ENCODE peak calls at places on chromosomes 4 and X, in four cellular contexts. W is cardiac muscle cell, S is A549, X is right lobe of liver. L is an unnamed sample.

GRCh38 chrX:42678133-42678532 is 99.8 kb downstream of the PPP1R2C start:
- DNase-seq in S (no peak), W (peak; percentile 84), X (no peak), L (no peak)

GRCh38 chr4:21946858-21947257 is 1.7 kb downstream of the KCNIP4 start:
- DNase-seq in X (no peak), S (no peak), W (no peak), L (no peak)

GRCh38 chrX:67342138-67342537 is 201.7 kb upstream of the AR start:
- DNase-seq in W (no peak), X (no peak), S (no peak), L (no peak)

GRCh38 chr4:8051644-8052043 is 107.0 kb downstream of the ABLIM2 start:
- DNase-seq in W (no peak), X (no peak), S (no peak), L (no peak)

GRCh38 chr4:173257732-173258717 is 76.1 kb downstream of the HMGB2 start:
- DNase-seq in X (no peak), W (peak; percentile 77), S (peak; percentile 5), L (no peak)

GRCh38 chr4:170139764-170140163 is 50.0 kb upstream of the AADAT start:
- DNase-seq in X (no peak), W (peak; percentile 5), S (no peak), L (no peak)

GRCh38 chr4:75948822-75949444 is 8.1 kb upstream of the NAAA start:
- DNase-seq in W (no peak), S (no peak), X (no peak), L (no peak)

GRCh38 chr4:34323549-34324325 is 1920.6 kb downstream of the ARAP2 start:
- DNase-seq in X (no peak), S (no peak), W (peak; percentile 67), L (no peak)

GRCh38 chrX:118507766-118508165 is 12.2 kb downstream of the DOCK11 start:
- DNase-seq in X (no peak), S (no peak), W (no peak), L (no peak)

GRCh38 chrX:48933757-48934156 is 14.9 kb upstream of the PIM2 start:
- DNase-seq in X (no peak), S (no peak), W (no peak), L (no peak)

GRCh38 chr4:13542577-13543042 is 1.7 kb downstream of the NKX3-2 start:
- DNase-seq in X (no peak), S (no peak), W (no peak), L (no peak)

GRCh38 chr4:170374770-170375169 is 285.0 kb upstream of the AADAT start:
- DNase-seq in S (peak; percentile 1), X (no peak), W (no peak), L (peak; percentile 47)

GRCh38 chr4:165630671-165631070 is 242.4 kb upstream of the TLL1 start:
- DNase-seq in X (no peak), W (no peak), S (no peak), L (no peak)

GRCh38 chr4:128288689-128289106 is 1.1 kb upstream of the PGRMC2 start:
- DNase-seq in S (no peak), X (no peak), W (peak; percentile 43), L (no peak)

GRCh38 chrX:78066110-78066509 is 37.9 kb upstream of the PGK1 start:
- DNase-seq in W (peak; percentile 8), S (no peak), X (no peak), L (no peak)

GRCh38 chr4:176920694-176921093 is 128.0 kb upstream of the VEGFC start:
- DNase-seq in W (peak; percentile 61), S (no peak), X (no peak), L (no peak)

GRCh38 chr4:79445371-79445781 is 37.3 kb upstream of the GK2 start:
- DNase-seq in S (no peak), W (no peak), X (no peak), L (no peak)

GRCh38 chr4:147550626-147551250 is 66.5 kb upstream of the TMEM184C start:
- DNase-seq in S (no peak), W (peak; percentile 51), X (no peak), L (no peak)

GRCh38 chr4:9600246-9600645 is 156.0 kb downstream of the DEFB131A start:
- DNase-seq in X (no peak), S (no peak), W (no peak), L (no peak)

GRCh38 chrX:131778269-131779218 is 234.7 kb downstream of the OR13H1 start:
- DNase-seq in W (no peak), S (peak; percentile 46), X (no peak), L (no peak)

GRCh38 chr4:80425701-80426100 is 90.2 kb downstream of the CFAP299 start:
- DNase-seq in X (no peak), W (no peak), S (no peak), L (no peak)

GRCh38 chr4:130026185-130026584 is 930.2 kb downstream of the C4orf33 start:
- DNase-seq in X (no peak), W (no peak), S (no peak), L (no peak)

DNA sequence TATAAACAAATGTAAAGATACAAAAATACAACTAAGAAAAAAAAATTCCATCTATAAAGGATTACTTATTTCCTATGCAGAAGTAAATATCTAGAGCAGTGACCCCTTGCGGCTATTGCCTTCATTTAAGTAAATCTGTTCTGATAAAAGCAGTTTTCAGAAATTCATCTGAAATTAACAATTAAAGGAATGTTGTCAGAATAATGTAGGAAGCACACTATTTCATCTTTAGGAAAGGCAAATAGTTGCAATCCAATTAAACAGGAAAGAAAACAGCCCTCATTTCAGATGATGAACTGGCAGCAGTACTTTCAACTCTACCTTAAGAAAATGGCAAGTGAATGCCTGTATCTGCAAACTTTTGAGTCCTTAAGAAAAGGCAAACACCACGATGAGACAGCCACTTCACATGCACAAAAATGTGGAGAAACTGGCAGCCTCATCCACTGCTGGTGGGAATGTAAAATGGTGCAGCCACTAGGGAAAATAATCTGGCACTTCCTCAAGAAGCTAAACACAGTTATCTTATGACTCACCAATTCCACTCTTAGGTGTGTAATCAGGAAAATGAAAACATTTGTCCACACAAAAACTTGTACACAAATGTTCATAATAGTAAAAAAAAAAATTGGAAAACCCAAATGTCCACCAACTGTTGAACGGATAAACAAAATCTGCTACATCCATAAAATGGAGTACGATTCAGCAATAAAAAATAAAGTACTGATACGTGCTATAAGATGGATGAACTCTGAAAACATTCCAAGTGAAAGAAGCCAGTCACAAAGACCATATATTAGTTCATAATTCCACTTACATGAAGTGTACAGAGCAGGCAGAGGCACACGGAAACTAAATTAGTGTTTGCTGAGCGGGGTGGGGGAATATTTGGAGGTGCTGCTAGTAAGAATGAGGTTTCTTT is 2.0 kb upstream of the THAP9 start:
- DNase-seq in W (peak; percentile 92), X (no peak), S (peak; percentile 10), L (no peak)
- TF ChIP-seq CTCF in W (peak; percentile 31), X (peak; percentile 31), S (peak; percentile 55), L (no peak)

GRCh38 chr4:153156263-153156662 is 48.0 kb upstream of the TRIM2 start:
- DNase-seq in S (no peak), X (no peak), W (peak; percentile 22), L (no peak)
- TF ChIP-seq CTCF in S (no peak), X (no peak), W (peak; percentile 16), L (no peak)

GRCh38 chr4:16912896-16913295 is 14.5 kb upstream of the LDB2 start:
- DNase-seq in W (no peak), X (no peak), S (no peak), L (no peak)

GRCh38 chr4:16914208-16914607 is 15.8 kb upstream of the LDB2 start:
- DNase-seq in W (peak; percentile 63), S (no peak), X (no peak), L (no peak)

GRCh38 chr4:16915956-16916355 is 17.5 kb upstream of the LDB2 start:
- DNase-seq in S (no peak), W (no peak), X (no peak), L (no peak)

DNA sequence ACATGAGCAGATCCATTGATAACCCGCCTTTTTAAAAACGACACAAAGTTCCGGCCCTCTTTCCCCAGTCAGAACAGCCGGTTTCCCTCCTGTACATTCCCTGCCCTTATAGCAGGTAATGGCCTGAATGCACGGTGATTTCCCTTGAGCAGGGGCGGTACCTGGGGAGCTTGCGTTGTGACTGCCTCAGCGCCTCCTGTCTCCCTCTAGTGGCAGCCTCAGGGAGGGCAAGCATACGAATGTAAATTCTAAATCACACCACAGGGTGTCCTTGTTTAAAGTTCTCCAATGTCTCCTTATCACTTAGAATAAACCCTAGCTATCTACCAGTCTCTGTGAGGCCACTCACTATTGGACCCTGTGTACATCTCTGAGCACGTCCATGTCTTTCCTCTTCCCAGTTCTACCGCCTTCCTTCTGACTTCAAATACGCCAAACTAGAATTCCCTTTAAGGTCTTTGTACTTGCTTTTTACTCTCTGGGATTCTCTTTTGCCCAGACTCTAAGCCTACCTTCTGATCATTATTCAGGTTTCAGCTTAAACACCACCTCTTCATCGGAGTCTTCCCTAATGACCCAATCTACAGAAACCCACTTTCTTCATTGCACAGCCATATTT is 18.4 kb upstream of the LDB2 start:
- DNase-seq in W (peak; percentile 52), S (peak; percentile 15), X (peak; percentile 67), L (peak; percentile 63)
- TF ChIP-seq CTCF in W (peak; percentile 84), S (peak; percentile 41), X (peak; percentile 97), L (peak; percentile 36)

GRCh38 chrX:71872542-71873458 is 37.8 kb upstream of the NHSL2 start:
- DNase-seq in W (no peak), X (no peak), S (no peak), L (no peak)

GRCh38 chrX:71867680-71868079 is 43.0 kb upstream of the NHSL2 start:
- DNase-seq in X (no peak), S (no peak), W (no peak), L (no peak)

GRCh38 chrX:71871367-71871766 is 39.3 kb upstream of the NHSL2 start:
- DNase-seq in X (no peak), S (no peak), W (peak; percentile 60), L (no peak)

GRCh38 chrX:71873459-71873833 is 37.2 kb upstream of the NHSL2 start:
- DNase-seq in S (no peak), W (no peak), X (no peak), L (no peak)

GRCh38 chrX:71870337-71871098 is 40.1 kb upstream of the NHSL2 start:
- DNase-seq in X (no peak), S (peak; percentile 16), W (peak; percentile 19), L (no peak)
- TF ChIP-seq CTCF in X (no peak), S (peak; percentile 28), W (peak; percentile 29), L (no peak)

GRCh38 chrX:52265713-52266112 is 81.0 kb downstream of the MAGED4 start:
- DNase-seq in W (no peak), X (no peak), S (no peak), L (no peak)

GRCh38 chrX:52270453-52271116 is 85.9 kb downstream of the MAGED4 start:
- DNase-seq in X (no peak), W (no peak), S (no peak), L (no peak)

DNA sequence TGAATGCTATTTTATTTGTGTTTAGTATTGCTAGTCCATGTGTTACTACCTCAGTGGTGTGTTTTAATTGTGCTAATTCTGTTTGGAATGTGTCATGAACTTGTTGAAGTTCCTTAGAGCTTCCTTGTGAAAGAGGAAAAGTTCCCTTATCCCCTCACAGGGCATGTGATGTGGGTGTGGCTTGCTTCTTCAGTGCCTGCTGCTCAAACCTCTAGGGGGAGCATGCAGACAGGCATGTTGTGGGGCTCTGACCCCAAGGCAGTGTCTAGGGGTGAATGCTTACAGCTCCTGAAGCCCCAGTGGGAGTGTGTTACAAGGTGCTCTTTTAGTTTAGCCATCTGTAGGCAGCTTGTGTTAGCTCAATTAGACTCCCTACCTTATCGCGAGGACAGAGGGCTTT is 86.5 kb downstream of the MAGED4 start:
- DNase-seq in S (no peak), X (no peak), W (peak; percentile 11), L (peak; percentile 2)
- TF ChIP-seq CTCF in S (no peak), X (peak; percentile 8), W (peak; percentile 31), L (no peak)

GRCh38 chr4:88891636-88892035 is 165.3 kb downstream of the FAM13A start:
- DNase-seq in S (no peak), X (no peak), W (no peak), L (no peak)
- TF ChIP-seq CTCF in S (no peak), X (no peak), W (no peak), L (no peak)